ENCODE peak calls at places on chromosomes 4 and X, in seven cellular contexts. One of them, this sample, is unnamed.

GRCh38 chr4:13944095-13944501 is 316.6 kb upstream of the BOD1L1 start:
- DNase-seq in heart right ventricle: peak; percentile 60
- DNase-seq in NCI-H345: no peak
- DNase-seq in NCI-H2029: no peak
- DNase-seq in aorta: no peak
- DNase-seq in islet precursor cell: no peak
- DNase-seq in sigmoid colon: no peak
- DNase-seq in this sample: no peak

GRCh38 chrX:119208401-119209057 is 27.6 kb upstream of the PGRMC1 start:
- DNase-seq in sigmoid colon: no peak
- DNase-seq in aorta: no peak
- DNase-seq in islet precursor cell: no peak
- DNase-seq in heart right ventricle: no peak
- DNase-seq in NCI-H2029: no peak
- DNase-seq in NCI-H345: no peak
- DNase-seq in this sample: no peak

GRCh38 chr4:124722069-124722468 is 9.5 kb upstream of the ANKRD50 start:
- DNase-seq in NCI-H345: no peak
- DNase-seq in sigmoid colon: no peak
- DNase-seq in aorta: no peak
- DNase-seq in heart right ventricle: no peak
- DNase-seq in NCI-H2029: no peak
- DNase-seq in islet precursor cell: no peak
- DNase-seq in this sample: no peak

GRCh38 chr4:74105656-74106275 is 6.8 kb upstream of the CXCL2 start:
- DNase-seq in heart right ventricle: peak; percentile 25
- DNase-seq in islet precursor cell: no peak
- DNase-seq in NCI-H2029: no peak
- DNase-seq in NCI-H345: no peak
- DNase-seq in aorta: peak; percentile 53
- DNase-seq in sigmoid colon: no peak
- DNase-seq in this sample: no peak

GRCh38 chrX:48458711-48459110 is 11.3 kb downstream of the SLC38A5 start:
- DNase-seq in NCI-H2029: no peak
- DNase-seq in sigmoid colon: no peak
- DNase-seq in NCI-H345: no peak
- DNase-seq in heart right ventricle: peak; percentile 45
- DNase-seq in islet precursor cell: peak; percentile 43
- DNase-seq in aorta: no peak
- DNase-seq in this sample: no peak

GRCh38 chrX:76407795-76408194 is 19.7 kb upstream of the MAGEE1 start:
- DNase-seq in sigmoid colon: no peak
- DNase-seq in heart right ventricle: no peak
- DNase-seq in NCI-H2029: no peak
- DNase-seq in aorta: no peak
- DNase-seq in NCI-H345: no peak
- DNase-seq in islet precursor cell: no peak
- DNase-seq in this sample: no peak

GRCh38 chr4:173424899-173425805 is 26.2 kb upstream of the SCRG1 start:
- DNase-seq in NCI-H2029: no peak
- DNase-seq in sigmoid colon: no peak
- DNase-seq in aorta: no peak
- DNase-seq in NCI-H345: no peak
- DNase-seq in islet precursor cell: no peak
- DNase-seq in heart right ventricle: no peak
- DNase-seq in this sample: no peak

GRCh38 chr4:27011401-27011800 is 150.8 kb downstream of the STIM2 start:
- DNase-seq in sigmoid colon: no peak
- DNase-seq in heart right ventricle: no peak
- DNase-seq in NCI-H345: no peak
- DNase-seq in islet precursor cell: no peak
- DNase-seq in NCI-H2029: peak; percentile 25
- DNase-seq in aorta: no peak
- DNase-seq in this sample: no peak

GRCh38 chrX:95071621-95072020 is 1397.6 kb downstream of the FAM133A start:
- DNase-seq in islet precursor cell: peak; percentile 92
- DNase-seq in NCI-H2029: no peak
- DNase-seq in sigmoid colon: no peak
- DNase-seq in aorta: no peak
- DNase-seq in NCI-H345: peak; percentile 61
- DNase-seq in heart right ventricle: no peak
- DNase-seq in this sample: no peak

GRCh38 chr4:98570160-98570797 is 88.1 kb downstream of the TSPAN5 start:
- DNase-seq in heart right ventricle: no peak
- DNase-seq in sigmoid colon: no peak
- DNase-seq in islet precursor cell: no peak
- DNase-seq in aorta: no peak
- DNase-seq in NCI-H2029: no peak
- DNase-seq in NCI-H345: no peak
- DNase-seq in this sample: no peak

GRCh38 chr4:16082424-16083216 is 1.2 kb downstream of the PROM1 start:
- DNase-seq in aorta: peak; percentile 62
- DNase-seq in islet precursor cell: peak; percentile 95
- DNase-seq in heart right ventricle: peak; percentile 16
- DNase-seq in NCI-H2029: peak; percentile 47
- DNase-seq in NCI-H345: peak; percentile 37
- DNase-seq in sigmoid colon: no peak
- DNase-seq in this sample: peak; percentile 98

GRCh38 chrX:39260965-39261364 is 459.7 kb downstream of the MID1IP1 start:
- DNase-seq in islet precursor cell: no peak
- DNase-seq in sigmoid colon: no peak
- DNase-seq in heart right ventricle: no peak
- DNase-seq in aorta: no peak
- DNase-seq in NCI-H2029: no peak
- DNase-seq in NCI-H345: no peak
- DNase-seq in this sample: no peak

GRCh38 chrX:57528670-57529255 is 63.0 kb upstream of the ZXDB start:
- DNase-seq in islet precursor cell: peak; percentile 55
- DNase-seq in NCI-H345: peak; percentile 1
- DNase-seq in NCI-H2029: no peak
- DNase-seq in aorta: no peak
- DNase-seq in heart right ventricle: no peak
- DNase-seq in sigmoid colon: no peak
- DNase-seq in this sample: peak; percentile 50

GRCh38 chrX:66635360-66635759 is 3.5 kb downstream of the EDA2R start:
- DNase-seq in NCI-H345: no peak
- DNase-seq in heart right ventricle: no peak
- DNase-seq in sigmoid colon: no peak
- DNase-seq in NCI-H2029: no peak
- DNase-seq in islet precursor cell: no peak
- DNase-seq in aorta: no peak
- DNase-seq in this sample: no peak

GRCh38 chr4:186939766-186940165 is 216.1 kb upstream of the FAT1 start:
- DNase-seq in aorta: no peak
- DNase-seq in sigmoid colon: no peak
- DNase-seq in NCI-H345: no peak
- DNase-seq in heart right ventricle: no peak
- DNase-seq in NCI-H2029: no peak
- DNase-seq in islet precursor cell: no peak
- DNase-seq in this sample: no peak

GRCh38 chr4:22434895-22435294 is 81.0 kb downstream of the ADGRA3 start:
- DNase-seq in aorta: peak; percentile 44
- DNase-seq in NCI-H345: no peak
- DNase-seq in sigmoid colon: no peak
- DNase-seq in NCI-H2029: no peak
- DNase-seq in heart right ventricle: no peak
- DNase-seq in islet precursor cell: peak; percentile 81
- DNase-seq in this sample: peak; percentile 83

GRCh38 chr4:174141876-174142275 is 141.6 kb downstream of the FBXO8 start:
- DNase-seq in sigmoid colon: no peak
- DNase-seq in NCI-H345: no peak
- DNase-seq in aorta: no peak
- DNase-seq in heart right ventricle: no peak
- DNase-seq in NCI-H2029: no peak
- DNase-seq in islet precursor cell: no peak
- DNase-seq in this sample: no peak

GRCh38 chr4:184384056-184384809 is 90.1 kb downstream of the IRF2 start:
- DNase-seq in heart right ventricle: no peak
- DNase-seq in islet precursor cell: no peak
- DNase-seq in aorta: peak; percentile 64
- DNase-seq in sigmoid colon: peak; percentile 79
- DNase-seq in NCI-H345: no peak
- DNase-seq in NCI-H2029: no peak
- DNase-seq in this sample: peak; percentile 26

GRCh38 chr4:141807073-141807472 is 170.7 kb downstream of the IL15 start:
- DNase-seq in NCI-H2029: no peak
- DNase-seq in aorta: no peak
- DNase-seq in sigmoid colon: no peak
- DNase-seq in NCI-H345: no peak
- DNase-seq in heart right ventricle: no peak
- DNase-seq in islet precursor cell: no peak
- DNase-seq in this sample: no peak

GRCh38 chrX:155874571-155875244 is 6.4 kb upstream of the VAMP7 start:
- DNase-seq in aorta: no peak
- DNase-seq in NCI-H345: no peak
- DNase-seq in islet precursor cell: no peak
- DNase-seq in NCI-H2029: no peak
- DNase-seq in sigmoid colon: no peak
- DNase-seq in heart right ventricle: no peak
- DNase-seq in this sample: peak; percentile 6

GRCh38 chr4:19298998-19299397 is 952.7 kb upstream of the SLIT2 start:
- DNase-seq in heart right ventricle: no peak
- DNase-seq in sigmoid colon: no peak
- DNase-seq in aorta: no peak
- DNase-seq in NCI-H2029: no peak
- DNase-seq in islet precursor cell: no peak
- DNase-seq in NCI-H345: no peak
- DNase-seq in this sample: no peak

GRCh38 chr4:651884-652642 is 22.0 kb downstream of the ATP5ME start:
- DNase-seq in NCI-H345: no peak
- DNase-seq in heart right ventricle: no peak
- DNase-seq in NCI-H2029: no peak
- DNase-seq in aorta: peak; percentile 26
- DNase-seq in islet precursor cell: no peak
- DNase-seq in sigmoid colon: no peak
- DNase-seq in this sample: no peak

GRCh38 chrX:54029543-54030143 is 14.6 kb downstream of the PHF8 start:
- DNase-seq in NCI-H345: peak; percentile 83
- DNase-seq in aorta: no peak
- DNase-seq in islet precursor cell: no peak
- DNase-seq in heart right ventricle: no peak
- DNase-seq in sigmoid colon: peak; percentile 42
- DNase-seq in NCI-H2029: peak; percentile 59
- DNase-seq in this sample: no peak

GRCh38 chr4:156347412-156348075 is 393.9 kb upstream of the CTSO start:
- DNase-seq in aorta: no peak
- DNase-seq in islet precursor cell: peak; percentile 88
- DNase-seq in NCI-H2029: no peak
- DNase-seq in heart right ventricle: no peak
- DNase-seq in sigmoid colon: no peak
- DNase-seq in NCI-H345: no peak
- DNase-seq in this sample: peak; percentile 17

GRCh38 chr4:3514806-3515421 is 17.3 kb downstream of the LRPAP1 start:
- DNase-seq in NCI-H2029: no peak
- DNase-seq in aorta: peak; percentile 44
- DNase-seq in NCI-H345: no peak
- DNase-seq in sigmoid colon: no peak
- DNase-seq in islet precursor cell: no peak
- DNase-seq in heart right ventricle: no peak
- DNase-seq in this sample: peak; percentile 64

GRCh38 chrX:41542151-41542935 is 95.2 kb downstream of the NYX start:
- DNase-seq in heart right ventricle: no peak
- DNase-seq in NCI-H2029: no peak
- DNase-seq in islet precursor cell: peak; percentile 74
- DNase-seq in sigmoid colon: no peak
- DNase-seq in aorta: no peak
- DNase-seq in NCI-H345: no peak
- DNase-seq in this sample: peak; percentile 12

GRCh38 chr4:151099976-151100417 is 569 bp downstream of the RPS3A start:
- DNase-seq in sigmoid colon: no peak
- DNase-seq in aorta: no peak
- DNase-seq in NCI-H345: peak; percentile 23
- DNase-seq in NCI-H2029: no peak
- DNase-seq in islet precursor cell: no peak
- DNase-seq in heart right ventricle: no peak
- DNase-seq in this sample: no peak

GRCh38 chr4:57147335-57148060 is 37.3 kb upstream of the IGFBP7 start:
- DNase-seq in islet precursor cell: no peak
- DNase-seq in heart right ventricle: no peak
- DNase-seq in sigmoid colon: no peak
- DNase-seq in NCI-H2029: no peak
- DNase-seq in NCI-H345: no peak
- DNase-seq in aorta: no peak
- DNase-seq in this sample: no peak

GRCh38 chrX:136130931-136131843 is 16.1 kb upstream of the FHL1 start:
- DNase-seq in sigmoid colon: no peak
- DNase-seq in NCI-H2029: no peak
- DNase-seq in heart right ventricle: no peak
- DNase-seq in islet precursor cell: no peak
- DNase-seq in aorta: no peak
- DNase-seq in NCI-H345: no peak
- DNase-seq in this sample: no peak

GRCh38 chr4:183599690-183600089 is 59.3 kb downstream of the RWDD4 start:
- DNase-seq in islet precursor cell: no peak
- DNase-seq in heart right ventricle: no peak
- DNase-seq in NCI-H2029: no peak
- DNase-seq in NCI-H345: no peak
- DNase-seq in aorta: no peak
- DNase-seq in sigmoid colon: no peak
- DNase-seq in this sample: no peak

GRCh38 chr4:120017939-120018692 is 48.5 kb downstream of the MAD2L1 start:
- DNase-seq in islet precursor cell: no peak
- DNase-seq in heart right ventricle: no peak
- DNase-seq in sigmoid colon: no peak
- DNase-seq in NCI-H345: no peak
- DNase-seq in NCI-H2029: no peak
- DNase-seq in aorta: no peak
- DNase-seq in this sample: no peak

GRCh38 chr4:80197601-80198444 is 520 bp downstream of the PRDM8 start:
- DNase-seq in NCI-H2029: no peak
- DNase-seq in islet precursor cell: peak; percentile 62
- DNase-seq in sigmoid colon: no peak
- DNase-seq in heart right ventricle: no peak
- DNase-seq in aorta: no peak
- DNase-seq in NCI-H345: peak; percentile 32
- DNase-seq in this sample: peak; percentile 71

GRCh38 chr4:81257841-81258240 is 42.8 kb upstream of the PRKG2 start:
- DNase-seq in NCI-H2029: no peak
- DNase-seq in sigmoid colon: no peak
- DNase-seq in heart right ventricle: no peak
- DNase-seq in NCI-H345: no peak
- DNase-seq in islet precursor cell: no peak
- DNase-seq in aorta: no peak
- DNase-seq in this sample: no peak

GRCh38 chrX:135295238-135295943 is 13.9 kb upstream of the ETDC start:
- DNase-seq in heart right ventricle: peak; percentile 29
- DNase-seq in islet precursor cell: peak; percentile 72
- DNase-seq in NCI-H345: no peak
- DNase-seq in aorta: peak; percentile 70
- DNase-seq in NCI-H2029: peak; percentile 23
- DNase-seq in sigmoid colon: no peak
- DNase-seq in this sample: peak; percentile 80

GRCh38 chr4:106809083-106809482 is 227.0 kb downstream of the DKK2 start:
- DNase-seq in NCI-H345: no peak
- DNase-seq in islet precursor cell: no peak
- DNase-seq in NCI-H2029: no peak
- DNase-seq in heart right ventricle: no peak
- DNase-seq in aorta: no peak
- DNase-seq in sigmoid colon: no peak
- DNase-seq in this sample: peak; percentile 35

This sample was measured in GM23338.